ENCODE peak calls at places on chromosomes 13 and 19, in six cellular contexts. Y is neuronal stem cell, B is IMR-90, R is H1, X is H9, I is mesenchymal stem cell. G is an unnamed sample.

GRCh38 chr19:55676384-55676783 is 1.4 kb downstream of the EPN1 start:
- DNase-seq in Y (no peak), B (peak), R (no peak), X (no peak), I (no peak), G (no peak)

GRCh38 chr19:11949201-11949600 is 15.6 kb upstream of the ZNF763 start:
- DNase-seq in Y (no peak), B (peak), R (no peak), X (no peak), I (peak), G (peak)

GRCh38 chr13:29905845-29906244 is 55.4 kb upstream of the UBL3 start:
- DNase-seq in Y (no peak), B (peak), R (no peak), X (no peak), I (peak), G (no peak)

GRCh38 chr13:113746671-113747070 is 12.4 kb upstream of the TMEM255B start:
- DNase-seq in Y (no peak), B (no peak), R (no peak), X (no peak), I (no peak), G (no peak)

GRCh38 chr19:3975637-3976087 is 4.8 kb upstream of the DAPK3 start:
- DNase-seq in Y (no peak), B (no peak), R (no peak), X (peak), I (no peak), G (no peak)

GRCh38 chr19:41928754-41929535 is 696 bp upstream of the ERFL start:
- DNase-seq in Y (no peak), B (no peak), R (no peak), X (no peak), I (no peak), G (no peak)

GRCh38 chr13:69950160-69950559 is 157.5 kb upstream of the ATXN8OS start:
- DNase-seq in Y (no peak), B (no peak), R (no peak), X (no peak), I (no peak), G (no peak)

GRCh38 chr13:112671359-112671758 is 18.5 kb upstream of the ATP11A start:
- DNase-seq in Y (no peak), B (no peak), R (no peak), X (no peak), I (no peak), G (no peak)

GRCh38 chr13:23993439-23993980 is 96.2 kb upstream of the C1QTNF9B start:
- DNase-seq in Y (no peak), B (peak), R (no peak), X (no peak), I (no peak), G (no peak)

GRCh38 chr13:30572859-30573275 is 44.9 kb upstream of the USPL1 start:
- DNase-seq in Y (no peak), B (peak), R (no peak), X (no peak), I (peak), G (peak)

GRCh38 chr19:15101479-15102082 is 5.6 kb upstream of the SYDE1 start:
- DNase-seq in Y (no peak), B (peak), R (no peak), X (peak), I (peak), G (peak)

GRCh38 chr19:41537789-41538188 is 38.2 kb upstream of the CEACAM21 start:
- DNase-seq in Y (no peak), B (peak), R (no peak), X (no peak), I (peak), G (peak)

GRCh38 chr13:32650705-32651311 is 64.6 kb downstream of the PDS5B start:
- DNase-seq in Y (peak), B (peak), R (no peak), X (peak), I (peak), G (peak)

GRCh38 chr13:110524484-110525254 is 36.9 kb downstream of the RAB20 start:
- DNase-seq in Y (no peak), B (no peak), R (no peak), X (no peak), I (no peak), G (no peak)

GRCh38 chr13:24997367-24997967 is 98.5 kb upstream of the PABPC3 start:
- DNase-seq in Y (no peak), B (peak), R (no peak), X (no peak), I (peak), G (no peak)

GRCh38 chr19:52689804-52690394 is 44.9 kb downstream of the ZNF611 start:
- DNase-seq in Y (no peak), B (no peak), R (no peak), X (peak), I (no peak), G (peak)
- H3K18ac ChIP-seq in Y (peak), B (peak), R (peak), X (peak), I (peak), G (peak)

GRCh38 chr19:46488551-46488950 is 7.1 kb downstream of the PNMA8B start:
- DNase-seq in Y (no peak), B (no peak), R (no peak), X (no peak), I (no peak), G (no peak)

GRCh38 chr19:46492841-46493235 is 2.8 kb downstream of the PNMA8B start:
- DNase-seq in Y (no peak), B (no peak), R (no peak), X (peak), I (no peak), G (no peak)

GRCh38 chr19:46489445-46490272 is 6.0 kb downstream of the PNMA8B start:
- DNase-seq in Y (no peak), B (peak), R (no peak), X (no peak), I (peak), G (peak)

GRCh38 chr19:46491975-46492682 is 3.5 kb downstream of the PNMA8B start:
- DNase-seq in Y (no peak), B (no peak), R (no peak), X (no peak), I (no peak), G (no peak)

GRCh38 chr19:46490774-46491173 is 4.9 kb downstream of the PNMA8B start:
- DNase-seq in Y (no peak), B (no peak), R (no peak), X (no peak), I (no peak), G (no peak)
- H2BK15ac ChIP-seq in Y (no peak), B (no peak), R (no peak), X (no peak), I (no peak), G (no peak)

DNA sequence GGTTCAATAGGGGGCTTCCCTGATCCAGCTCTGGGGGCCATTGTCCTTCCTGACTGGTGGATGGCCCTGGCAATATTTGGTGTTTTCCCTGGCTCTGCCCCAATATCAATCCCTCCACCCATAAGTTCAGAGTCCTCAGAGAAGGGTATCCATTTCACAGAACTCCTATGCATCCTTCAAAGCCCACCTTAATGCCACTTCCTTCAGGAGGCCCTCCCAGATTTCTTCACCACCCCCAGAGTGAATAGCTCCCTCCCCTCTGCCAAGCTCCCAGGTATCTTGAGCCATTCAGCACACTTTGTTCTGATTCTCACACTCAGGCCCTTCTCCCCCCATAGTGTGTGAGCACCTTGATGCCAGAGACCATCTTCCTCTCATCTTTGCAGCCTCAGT is 5.8 kb downstream of the PPP1R14A start:
- DNase-seq in Y (no peak), B (no peak), R (no peak), X (no peak), I (no peak), G (no peak)
- H3K18ac ChIP-seq in Y (no peak), B (no peak), R (peak), X (no peak), I (no peak), G (no peak)

GRCh38 chr19:49605605-49606004 is 14.6 kb downstream of the PRR12 start:
- DNase-seq in Y (no peak), B (no peak), R (no peak), X (no peak), I (no peak), G (no peak)
- H2BK15ac ChIP-seq in Y (no peak), B (no peak), R (no peak), X (no peak), I (no peak), G (no peak)

GRCh38 chr19:1017906-1018305 is 3.0 kb downstream of the TMEM259 start:
- DNase-seq in Y (no peak), B (no peak), R (no peak), X (no peak), I (no peak), G (no peak)

GRCh38 chr19:1018393-1018792 is 2.5 kb downstream of the TMEM259 start:
- DNase-seq in Y (no peak), B (no peak), R (no peak), X (no peak), I (no peak), G (no peak)

GRCh38 chr19:1016647-1017114 is 4.2 kb downstream of the TMEM259 start:
- DNase-seq in Y (no peak), B (peak), R (no peak), X (no peak), I (peak), G (no peak)

GRCh38 chr19:1015782-1016646 is 4.9 kb downstream of the TMEM259 start:
- DNase-seq in Y (no peak), B (no peak), R (no peak), X (no peak), I (no peak), G (peak)

GRCh38 chr19:1017115-1017905 is 3.6 kb downstream of the TMEM259 start:
- DNase-seq in Y (no peak), B (no peak), R (no peak), X (no peak), I (no peak), G (no peak)
- H3K18ac ChIP-seq in Y (no peak), B (no peak), R (no peak), X (no peak), I (no peak), G (no peak)

DNA sequence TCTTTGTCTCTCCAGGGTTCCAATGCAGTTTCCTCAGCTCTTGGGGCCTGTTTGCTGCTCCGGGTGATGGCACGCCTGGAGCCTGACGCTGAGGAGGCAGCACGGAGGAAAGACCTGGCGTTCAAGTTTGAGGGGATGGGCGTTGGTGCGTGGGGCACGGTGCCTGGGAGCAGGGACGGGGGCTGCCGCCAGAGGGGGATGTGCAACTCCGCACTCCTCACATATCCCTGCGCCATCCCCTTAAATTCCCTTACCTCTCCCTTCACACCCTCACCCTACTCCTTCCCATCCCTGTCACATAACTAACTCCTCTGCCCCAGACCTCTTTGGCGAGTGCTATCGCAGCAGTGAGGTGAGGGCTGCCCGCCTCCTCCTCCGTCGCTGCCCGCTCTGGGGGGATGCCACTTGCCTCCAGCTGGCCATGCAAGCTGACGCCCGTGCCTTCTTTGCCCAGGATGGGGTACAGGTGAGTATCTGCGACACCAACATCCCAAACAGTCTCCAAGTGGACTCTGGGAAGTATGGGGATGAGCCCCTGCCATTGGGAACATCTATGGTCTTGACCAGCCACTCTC is 31.1 kb downstream of the TRPM4 start:
- DNase-seq in Y (no peak), B (no peak), R (no peak), X (peak), I (no peak), G (no peak)
- H2BK15ac ChIP-seq in Y (no peak), B (no peak), R (no peak), X (no peak), I (no peak), G (no peak)

GRCh38 chr13:101978546-101979315 is 423.1 kb downstream of the FGF14 start:
- DNase-seq in Y (no peak), B (no peak), R (no peak), X (no peak), I (no peak), G (peak)

GRCh38 chr13:101979825-101980224 is 422.0 kb downstream of the FGF14 start:
- DNase-seq in Y (no peak), B (no peak), R (no peak), X (no peak), I (no peak), G (no peak)

GRCh38 chr13:101972191-101972590 is 429.7 kb downstream of the FGF14 start:
- DNase-seq in Y (no peak), B (no peak), R (no peak), X (no peak), I (no peak), G (no peak)

GRCh38 chr13:101982903-101983302 is 418.9 kb downstream of the FGF14 start:
- DNase-seq in Y (no peak), B (no peak), R (no peak), X (no peak), I (no peak), G (no peak)

DNA sequence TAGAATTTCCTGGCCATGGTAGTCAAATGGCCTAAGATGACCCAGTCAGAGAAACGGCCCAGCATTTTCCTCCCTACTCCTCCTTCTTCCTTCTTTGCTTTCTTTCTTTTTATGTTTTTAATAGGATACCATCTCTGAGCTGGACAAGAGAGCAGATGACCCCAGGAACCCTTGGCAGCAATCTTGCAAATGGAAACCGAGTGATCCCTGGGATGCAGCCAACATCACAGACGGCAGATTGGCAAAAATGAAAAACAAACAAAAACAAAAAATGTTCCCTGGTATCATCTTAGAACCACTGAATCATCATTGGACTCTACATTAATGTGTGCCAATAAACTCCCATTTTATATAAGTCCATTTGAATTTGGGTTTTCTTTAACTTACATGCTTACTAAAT is 424.4 kb downstream of the FGF14 start:
- DNase-seq in Y (no peak), B (no peak), R (no peak), X (no peak), I (no peak), G (no peak)
- H3K18ac ChIP-seq in Y (no peak), B (no peak), R (no peak), X (no peak), I (no peak), G (no peak)

G was measured in mesendoderm.